ENCODE peak calls at places on chromosomes 5 and 9, in four cellular contexts. One of them, this sample, is unnamed.

GRCh38 chr5:61624966-61625681 is 293.1 kb downstream of the ZSWIM6 start:
- DNase-seq in GM12865: no peak
- DNase-seq in foreskin fibroblast: peak
- DNase-seq in kidney glomerular epithelial cell: no peak
- DNase-seq in this sample: no peak

GRCh38 chr9:6237267-6237666 is 21.7 kb downstream of the IL33 start:
- DNase-seq in GM12865: no peak
- DNase-seq in foreskin fibroblast: no peak
- DNase-seq in kidney glomerular epithelial cell: no peak
- DNase-seq in this sample: no peak

GRCh38 chr9:93891549-93892310 is 63.4 kb downstream of the BARX1 start:
- DNase-seq in GM12865: no peak
- DNase-seq in foreskin fibroblast: no peak
- DNase-seq in kidney glomerular epithelial cell: no peak
- DNase-seq in this sample: no peak

GRCh38 chr9:113886471-113886870 is 10.4 kb downstream of the ZNF618 start:
- DNase-seq in GM12865: no peak
- DNase-seq in foreskin fibroblast: no peak
- DNase-seq in kidney glomerular epithelial cell: no peak
- DNase-seq in this sample: peak

GRCh38 chr5:86971034-86971511 is 296.6 kb upstream of the RASA1 start:
- DNase-seq in GM12865: peak
- DNase-seq in foreskin fibroblast: peak
- DNase-seq in kidney glomerular epithelial cell: no peak
- DNase-seq in this sample: peak

GRCh38 chr5:78758169-78758839 is 109.7 kb upstream of the LHFPL2 start:
- DNase-seq in GM12865: peak
- DNase-seq in foreskin fibroblast: peak
- DNase-seq in kidney glomerular epithelial cell: no peak
- DNase-seq in this sample: no peak

GRCh38 chr9:136093995-136094881 is 851 bp downstream of the NACC2 start:
- DNase-seq in GM12865: no peak
- DNase-seq in foreskin fibroblast: peak
- DNase-seq in kidney glomerular epithelial cell: peak
- DNase-seq in this sample: peak

GRCh38 chr9:1709347-1709746 is 305.8 kb upstream of the SMARCA2 start:
- DNase-seq in GM12865: peak
- DNase-seq in foreskin fibroblast: peak
- DNase-seq in kidney glomerular epithelial cell: no peak
- DNase-seq in this sample: peak

GRCh38 chr5:56251918-56252553 is 18.9 kb upstream of the ANKRD55 start:
- DNase-seq in GM12865: no peak
- DNase-seq in foreskin fibroblast: no peak
- DNase-seq in kidney glomerular epithelial cell: no peak
- DNase-seq in this sample: no peak

GRCh38 chr9:82332018-82332773 is 343.6 kb downstream of the SPATA31D1 start:
- DNase-seq in GM12865: no peak
- DNase-seq in foreskin fibroblast: peak
- DNase-seq in kidney glomerular epithelial cell: peak
- DNase-seq in this sample: peak

GRCh38 chr9:33435821-33436277 is 11.5 kb downstream of the AQP3 start:
- DNase-seq in GM12865: no peak
- DNase-seq in foreskin fibroblast: peak
- DNase-seq in kidney glomerular epithelial cell: no peak
- DNase-seq in this sample: no peak

GRCh38 chr5:75167345-75167744 is 69.3 kb downstream of the ANKRD31 start:
- DNase-seq in GM12865: peak
- DNase-seq in foreskin fibroblast: peak
- DNase-seq in kidney glomerular epithelial cell: no peak
- DNase-seq in this sample: peak

GRCh38 chr5:175034924-175035323 is 310.5 kb downstream of the MSX2 start:
- DNase-seq in GM12865: no peak
- DNase-seq in foreskin fibroblast: no peak
- DNase-seq in kidney glomerular epithelial cell: no peak
- DNase-seq in this sample: no peak

GRCh38 chr9:68780735-68781134 is 75.7 kb downstream of the PIP5K1B start:
- DNase-seq in GM12865: peak
- DNase-seq in foreskin fibroblast: peak
- DNase-seq in kidney glomerular epithelial cell: no peak
- DNase-seq in this sample: no peak

GRCh38 chr9:114763220-114763619 is 42.6 kb downstream of the TNFSF15 start:
- DNase-seq in GM12865: no peak
- DNase-seq in foreskin fibroblast: no peak
- DNase-seq in kidney glomerular epithelial cell: no peak
- DNase-seq in this sample: no peak

GRCh38 chr9:4921449-4921848 is 63.6 kb upstream of the JAK2 start:
- DNase-seq in GM12865: no peak
- DNase-seq in foreskin fibroblast: no peak
- DNase-seq in kidney glomerular epithelial cell: no peak
- DNase-seq in this sample: no peak

GRCh38 chr9:121681404-121681803 is 30.0 kb downstream of the DAB2IP start:
- DNase-seq in GM12865: no peak
- DNase-seq in foreskin fibroblast: no peak
- DNase-seq in kidney glomerular epithelial cell: no peak
- DNase-seq in this sample: no peak

This sample was measured in ACHN.